ENCODE peak calls at places on chromosomes 7 and 10, in seven cellular contexts. V is NB4, C is esophagus muscularis mucosa, G is esophagus squamous epithelium, R is uterus, E is heart left ventricle, W is testis. B is an unnamed sample.

GRCh38 chr7:54773472-54774399 is 14.7 kb upstream of the SEC61G start:
- DNase-seq in C (no peak), W (peak), E (peak), R (peak), V (peak), G (no peak), B (peak)

GRCh38 chr10:111756541-111757061 is 427.0 kb downstream of the GPAM start:
- DNase-seq in E (peak), C (no peak), G (no peak), W (peak), V (peak), R (peak), B (peak)

GRCh38 chr10:76558996-76559888 is 1078.4 kb downstream of the KCNMA1 start:
- DNase-seq in E (no peak), W (no peak), C (no peak), G (no peak), V (no peak), R (no peak), B (no peak)

GRCh38 chr7:114504586-114504985 is 90.0 kb downstream of the FOXP2 start:
- DNase-seq in W (no peak), E (no peak), V (no peak), C (no peak), G (no peak), R (no peak), B (no peak)

GRCh38 chr10:97117372-97117771 is 68.4 kb downstream of the SLIT1 start:
- DNase-seq in V (peak), E (no peak), W (no peak), C (no peak), R (no peak), G (no peak), B (no peak)

GRCh38 chr10:71396714-71397339 is at the start of gene CDH23:
- DNase-seq in V (no peak), W (peak), G (no peak), C (no peak), E (peak), R (peak), B (peak)

GRCh38 chr7:149871576-149871975 is 2.2 kb upstream of the ATP6V0E2 start:
- DNase-seq in R (no peak), C (no peak), W (peak), G (no peak), E (no peak), V (no peak), B (no peak)

GRCh38 chr7:142787783-142788182 is 17.0 kb downstream of the PRSS2 start:
- DNase-seq in V (no peak), W (no peak), E (no peak), R (no peak), C (no peak), G (no peak), B (no peak)

GRCh38 chr7:106731637-106732036 is 70.7 kb upstream of the CCDC71L start:
- DNase-seq in C (no peak), W (no peak), E (no peak), R (no peak), V (peak), G (no peak), B (no peak)

GRCh38 chr10:62382831-62383230 is 8.7 kb downstream of the ZNF365 start:
- DNase-seq in R (no peak), V (no peak), E (no peak), W (no peak), C (peak), G (no peak), B (no peak)

GRCh38 chr7:127209886-127210285 is 42.9 kb downstream of the GRM8 start:
- DNase-seq in R (no peak), V (no peak), C (no peak), G (no peak), E (no peak), W (no peak), B (no peak)

GRCh38 chr7:93092757-93093370 is 24.9 kb downstream of the SAMD9 start:
- DNase-seq in G (no peak), E (no peak), V (peak), W (no peak), R (no peak), C (no peak), B (no peak)

GRCh38 chr7:100407285-100408180 is 21.0 kb downstream of the ZCWPW1 start:
- DNase-seq in G (no peak), C (no peak), W (peak), R (peak), E (no peak), V (peak), B (no peak)

GRCh38 chr10:114498413-114499111 is 94.3 kb upstream of the AFAP1L2 start:
- DNase-seq in G (no peak), W (no peak), E (no peak), R (no peak), V (peak), C (no peak), B (no peak)

GRCh38 chr7:132430863-132431822 is 145.1 kb downstream of the PLXNA4 start:
- DNase-seq in W (no peak), E (no peak), R (peak), C (no peak), G (no peak), V (peak), B (no peak)

GRCh38 chr7:28483868-28484267 is 71.5 kb downstream of the CREB5 start:
- DNase-seq in R (no peak), V (no peak), C (no peak), E (no peak), G (no peak), W (no peak), B (no peak)

GRCh38 chr10:114504769-114505579 is 100.7 kb upstream of the AFAP1L2 start:
- DNase-seq in G (no peak), C (no peak), W (peak), V (no peak), R (peak), E (peak), B (no peak)

GRCh38 chr10:1477578-1477977 is 259.7 kb downstream of the ADARB2 start:
- DNase-seq in R (no peak), E (no peak), G (no peak), C (peak), W (no peak), V (no peak), B (no peak)

GRCh38 chr7:12623885-12624498 is 53.5 kb downstream of the SCIN start:
- DNase-seq in V (peak), W (no peak), C (no peak), G (no peak), R (no peak), E (no peak), B (no peak)

GRCh38 chr7:91367812-91368578 is 103.8 kb downstream of the FZD1 start:
- DNase-seq in R (no peak), W (no peak), E (no peak), C (no peak), V (no peak), G (no peak), B (no peak)

GRCh38 chr7:17302575-17303142 is 4.2 kb downstream of the AHR start:
- DNase-seq in R (no peak), G (no peak), E (no peak), W (no peak), C (no peak), V (peak), B (no peak)

GRCh38 chr10:108421256-108421655 is 1256.8 kb upstream of the SORCS1 start:
- DNase-seq in R (no peak), W (no peak), V (peak), C (no peak), G (no peak), E (no peak), B (no peak)

GRCh38 chr10:71433983-71434744 is 37.4 kb downstream of the CDH23 start:
- DNase-seq in E (no peak), V (no peak), G (no peak), R (no peak), C (no peak), W (peak), B (no peak)

GRCh38 chr10:125136087-125136486 is 24.3 kb downstream of the CTBP2 start:
- DNase-seq in E (no peak), R (no peak), G (no peak), V (no peak), C (no peak), W (no peak), B (no peak)

GRCh38 chr7:32155712-32156111 is 85.5 kb upstream of the PDE1C start:
- DNase-seq in W (no peak), E (no peak), G (no peak), C (no peak), V (no peak), R (no peak), B (no peak)

GRCh38 chr7:18558910-18559309 is 63.4 kb downstream of the HDAC9 start:
- DNase-seq in G (no peak), W (no peak), V (no peak), R (no peak), C (no peak), E (no peak), B (no peak)

GRCh38 chr10:49598164-49598856 is 11.8 kb upstream of the SLC18A3 start:
- DNase-seq in E (no peak), G (no peak), C (peak), V (no peak), W (no peak), R (no peak), B (no peak)

GRCh38 chr10:95360122-95360715 is 69.4 kb upstream of the PDLIM1 start:
- DNase-seq in C (no peak), G (no peak), E (no peak), V (peak), W (no peak), R (no peak), B (no peak)

GRCh38 chr7:45920543-45921380 is at the start of gene IGFBP3:
- DNase-seq in G (no peak), W (peak), V (no peak), E (peak), C (peak), R (peak), B (peak)
- TF ChIP-seq CTCF in G (no peak), W (no peak), V (no peak), E (no peak), C (no peak), R (peak), B (no peak)

GRCh38 chr7:143901710-143902587 is at the start of gene TCAF1:
- DNase-seq in C (peak), G (peak), V (peak), R (peak), E (peak), W (peak), B (peak)
- TF ChIP-seq POLR2A in C (no peak), G (no peak), V (peak), R (peak), E (peak), W (no peak), B (peak)

GRCh38 chr10:132886211-132887099 is 55.9 kb downstream of the CFAP46 start:
- DNase-seq in R (peak), G (no peak), V (peak), E (no peak), W (no peak), C (no peak), B (no peak)
- TF ChIP-seq CTCF in R (no peak), G (no peak), V (peak), E (no peak), W (no peak), C (no peak), B (no peak)

GRCh38 chr7:56097700-56098099 is 4.9 kb upstream of the PHKG1 start:
- DNase-seq in W (no peak), E (peak), C (no peak), V (peak), R (peak), G (no peak), B (peak)
- TF ChIP-seq POLR2A in W (no peak), E (no peak), C (no peak), V (no peak), R (no peak), G (no peak), B (no peak)

GRCh38 chr7:10022957-10023356 is 950.7 kb upstream of the PHF14 start:
- DNase-seq in C (no peak), W (peak), E (no peak), R (no peak), V (no peak), G (no peak), B (peak)
- TF ChIP-seq CTCF in C (peak), W (peak), E (peak), R (no peak), V (no peak), G (no peak), B (no peak)

DNA sequence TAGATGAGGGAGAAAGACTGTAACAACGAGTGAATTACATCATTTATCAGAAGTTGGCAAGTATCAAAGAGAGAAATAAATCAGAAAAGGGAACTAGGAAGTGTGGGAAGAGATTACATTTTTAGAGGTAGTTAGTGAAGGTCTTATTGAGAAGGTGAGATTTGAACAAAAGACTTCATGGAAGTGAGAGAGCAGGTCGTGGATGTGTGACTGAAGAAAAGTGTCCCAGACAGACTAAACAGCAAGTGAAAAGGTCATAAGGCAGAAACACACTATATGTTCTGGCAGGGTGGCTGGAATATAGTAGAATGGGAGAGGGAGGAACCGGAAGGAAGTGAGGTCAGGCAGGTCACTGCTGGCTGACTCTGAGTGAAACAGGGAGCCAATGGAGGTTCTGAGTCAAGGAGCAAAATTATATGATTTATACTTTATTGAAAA is 35.7 kb upstream of the RHOBTB1 start:
- DNase-seq in C (no peak), W (no peak), R (no peak), E (no peak), G (no peak), V (no peak), B (no peak)
- TF ChIP-seq POLR2A in C (no peak), W (no peak), R (no peak), E (no peak), G (no peak), V (no peak), B (no peak)

GRCh38 chr10:60384708-60385398 is 4.8 kb downstream of the ANK3 start:
- DNase-seq in G (no peak), V (no peak), W (no peak), C (no peak), R (no peak), E (no peak), B (peak)
- TF ChIP-seq CTCF in G (no peak), V (no peak), W (no peak), C (no peak), R (no peak), E (no peak), B (no peak)

DNA sequence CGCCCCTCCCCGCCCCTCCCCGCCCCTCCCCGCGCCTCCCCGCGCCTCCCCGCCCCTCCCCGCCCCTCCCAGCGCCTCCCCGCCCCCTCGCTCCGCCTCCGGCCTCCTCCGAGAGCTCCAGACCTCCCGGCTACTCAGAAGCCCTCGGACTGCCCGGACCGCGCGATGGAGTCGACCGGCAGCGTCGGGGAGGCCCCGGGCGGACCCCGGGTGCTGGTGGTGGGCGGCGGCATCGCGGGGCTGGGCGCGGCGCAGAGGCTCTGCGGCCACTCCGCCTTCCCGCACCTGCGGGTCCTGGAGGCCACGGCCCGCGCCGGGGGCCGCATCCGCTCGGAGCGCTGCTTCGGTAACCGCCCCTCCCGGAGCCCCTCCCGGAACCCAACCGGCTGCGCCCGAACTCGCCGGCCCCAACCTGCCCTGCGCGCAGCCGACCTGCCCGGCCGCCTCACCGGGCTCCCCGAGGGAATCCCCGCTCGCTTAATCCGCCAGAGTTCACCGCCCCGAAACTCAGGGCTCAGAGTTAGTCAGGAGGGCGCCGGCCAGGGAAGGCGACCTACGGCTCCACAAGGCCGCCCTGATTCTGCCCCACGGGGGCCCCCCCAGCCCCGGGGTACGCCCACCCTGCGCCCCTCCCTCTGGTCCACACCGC is at the start of gene PAOX:
- DNase-seq in G (no peak), R (peak), C (no peak), V (peak), E (peak), W (peak), B (peak)
- TF ChIP-seq POLR2A in G (no peak), R (no peak), C (no peak), V (no peak), E (peak), W (no peak), B (peak)

GRCh38 chr10:14014423-14014822 is 316.3 kb downstream of the FRMD4A start:
- DNase-seq in R (no peak), C (no peak), W (no peak), E (no peak), V (no peak), G (no peak), B (no peak)

GRCh38 chr10:14017380-14017943 is 313.3 kb downstream of the FRMD4A start:
- DNase-seq in E (no peak), V (no peak), C (no peak), R (no peak), W (no peak), G (no peak), B (no peak)

GRCh38 chr10:14016942-14017341 is 313.8 kb downstream of the FRMD4A start:
- DNase-seq in V (no peak), E (no peak), C (no peak), G (no peak), W (no peak), R (no peak), B (no peak)

GRCh38 chr10:14019983-14020668 is 310.6 kb downstream of the FRMD4A start:
- DNase-seq in W (no peak), V (no peak), R (no peak), E (no peak), C (no peak), G (no peak), B (no peak)

GRCh38 chr10:14016011-14016536 is 314.6 kb downstream of the FRMD4A start:
- DNase-seq in W (no peak), V (no peak), E (peak), R (peak), C (no peak), G (no peak), B (peak)
- TF ChIP-seq CTCF in W (no peak), V (no peak), E (no peak), R (no peak), C (no peak), G (no peak), B (no peak)

B was measured in body of pancreas.